ENCODE peak calls at places on chromosome 20, in four cellular contexts. S is effector memory CD8-positive, alpha-beta T cell; U is SHP77 treated with DMSO at 0.1 percent for 48 hours; Y is glomerular endothelial cell. M is an unnamed sample.

GRCh38 chr20:22684763-22685443 is 100.5 kb upstream of the FOXA2 start:
- DNase-seq in S (no peak), U (peak), Y (no peak), M (no peak)

GRCh38 chr20:40510622-40511021 is 178.4 kb downstream of the MAFB start:
- DNase-seq in S (no peak), U (no peak), Y (no peak), M (no peak)

GRCh38 chr20:57258055-57258454 is 8.4 kb downstream of the BMP7 start:
- DNase-seq in S (no peak), U (no peak), Y (no peak), M (no peak)

GRCh38 chr20:14189794-14190402 is 147.5 kb downstream of the FLRT3 start:
- DNase-seq in S (no peak), U (peak), Y (peak), M (no peak)

GRCh38 chr20:32344835-32345506 is 13.2 kb upstream of the ASXL1 start:
- DNase-seq in S (no peak), U (no peak), Y (no peak), M (no peak)

GRCh38 chr20:38392356-38392755 is 42.8 kb downstream of the SNHG17 start:
- DNase-seq in S (no peak), U (no peak), Y (no peak), M (peak)

GRCh38 chr20:2942439-2942838 is 69.2 kb downstream of the PTPRA start:
- DNase-seq in S (no peak), U (no peak), Y (no peak), M (no peak)

GRCh38 chr20:25277941-25278521 is 30.1 kb downstream of the PYGB start:
- DNase-seq in S (no peak), U (no peak), Y (no peak), M (no peak)

GRCh38 chr20:36318166-36318565 is 12.0 kb downstream of the DLGAP4 start:
- DNase-seq in S (no peak), U (no peak), Y (no peak), M (no peak)

GRCh38 chr20:12207875-12208274 is 290.2 kb downstream of the BTBD3 start:
- DNase-seq in S (no peak), U (no peak), Y (peak), M (peak)

GRCh38 chr20:47181056-47181862 is 175.2 kb downstream of the ZMYND8 start:
- DNase-seq in S (no peak), U (no peak), Y (no peak), M (peak)

GRCh38 chr20:14295238-14295637 is 42.2 kb downstream of the FLRT3 start:
- DNase-seq in S (no peak), U (no peak), Y (no peak), M (no peak)

GRCh38 chr20:57657537-57658446 is 37.6 kb upstream of the ZBP1 start:
- DNase-seq in S (peak), U (peak), Y (no peak), M (no peak)

GRCh38 chr20:49832632-49833327 is 20.2 kb downstream of the SLC9A8 start:
- DNase-seq in S (no peak), U (no peak), Y (no peak), M (no peak)